ENCODE peak calls at places on chromosome 19, in six cellular contexts. I is SK-N-SH, D is GM12878, H is HepG2, F is K562, T is H1. W is an unnamed sample.

GRCh38 chr19:5083547-5083965 is 114.6 kb downstream of the KDM4B start:
- DNase-seq in I (no peak), T (no peak), F (no peak), D (no peak), H (no peak), W (no peak)

GRCh38 chr19:50252111-50252886 is 48.9 kb downstream of the MYH14 start:
- DNase-seq in I (peak; percentile 65), H (no peak), D (no peak), F (peak; percentile 48), T (no peak), W (no peak)

GRCh38 chr19:16325671-16326400 is 1.2 kb downstream of the KLF2 start:
- DNase-seq in F (no peak), H (no peak), I (peak; percentile 52), T (no peak), D (no peak), W (no peak)

GRCh38 chr19:11767633-11768133 is 883 bp downstream of the ZNF441 start:
- DNase-seq in H (peak; percentile 72), I (peak; percentile 57), D (peak; percentile 31), T (no peak), F (peak; percentile 34), W (peak; percentile 22)

GRCh38 chr19:45275370-45275971 is 24.4 kb downstream of the MARK4 start:
- DNase-seq in H (no peak), I (peak; percentile 85), F (no peak), T (no peak), D (no peak), W (no peak)

GRCh38 chr19:5206751-5207075 is 133.9 kb downstream of the PTPRS start:
- DNase-seq in D (no peak), H (no peak), I (no peak), F (no peak), T (no peak), W (no peak)

GRCh38 chr19:4575978-4576933 is 16.8 kb upstream of the SEMA6B start:
- DNase-seq in H (peak; percentile 61), D (no peak), I (peak; percentile 85), F (peak; percentile 81), T (no peak), W (peak; percentile 62)

GRCh38 chr19:44553478-44554171 is 24.1 kb upstream of the CEACAM20 start:
- DNase-seq in D (no peak), F (peak; percentile 80), T (no peak), I (no peak), H (no peak), W (no peak)

GRCh38 chr19:34989248-34989797 is 10.8 kb upstream of the GRAMD1A start:
- DNase-seq in I (no peak), T (no peak), F (no peak), D (no peak), H (no peak), W (no peak)

GRCh38 chr19:45506246-45506990 is 861 bp upstream of the VASP start:
- DNase-seq in D (peak; percentile 64), T (no peak), I (peak; percentile 94), F (peak; percentile 93), H (peak; percentile 85), W (peak; percentile 95)

GRCh38 chr19:6220385-6221191 is 59.2 kb downstream of the MLLT1 start:
- DNase-seq in H (no peak), T (no peak), D (no peak), I (no peak), F (no peak), W (no peak)

GRCh38 chr19:11737964-11738745 is 591 bp downstream of the ZNF823 start:
- DNase-seq in D (no peak), I (peak; percentile 71), F (peak; percentile 39), T (no peak), H (peak; percentile 67), W (no peak)

GRCh38 chr19:31560021-31560770 is 211.0 kb upstream of the TSHZ3 start:
- DNase-seq in F (no peak), H (no peak), T (no peak), I (no peak), D (no peak), W (no peak)

GRCh38 chr19:41844601-41845000 is at the start of gene LYPD4:
- DNase-seq in T (no peak), I (peak; percentile 53), D (no peak), F (peak; percentile 55), H (no peak), W (no peak)

GRCh38 chr19:18293642-18294466 is 12.4 kb upstream of the JUND start:
- DNase-seq in T (no peak), F (no peak), H (no peak), D (no peak), I (no peak), W (no peak)

GRCh38 chr19:12685831-12686230 is 2.0 kb upstream of the GNG14 start:
- DNase-seq in I (no peak), F (no peak), H (no peak), D (no peak), T (no peak), W (no peak)

GRCh38 chr19:18438331-18439024 is 545 bp upstream of the ISYNA1 start:
- DNase-seq in I (no peak), T (no peak), H (peak; percentile 63), D (no peak), F (peak; percentile 84), W (no peak)

GRCh38 chr19:8638078-8638619 is 7.7 kb downstream of the NFILZ start:
- DNase-seq in T (no peak), D (no peak), H (peak; percentile 71), F (no peak), I (no peak), W (peak; percentile 93)

GRCh38 chr19:7410946-7411345 is 62.2 kb downstream of the ARHGEF18 start:
- DNase-seq in D (no peak), H (no peak), T (no peak), I (no peak), F (no peak), W (no peak)

GRCh38 chr19:48633148-48634035 is 3.8 kb downstream of the DBP start:
- DNase-seq in T (no peak), F (peak; percentile 49), H (no peak), D (no peak), I (no peak), W (no peak)

GRCh38 chr19:16076958-16077611 is 790 bp downstream of the TPM4 start:
- DNase-seq in T (no peak), H (no peak), F (peak; percentile 33), I (peak; percentile 70), D (no peak), W (no peak)

GRCh38 chr19:14072535-14073231 is at the start of gene MISP3:
- DNase-seq in T (no peak), F (no peak), H (no peak), I (peak; percentile 46), D (no peak), W (no peak)

GRCh38 chr19:48123907-48124675 is 13.5 kb upstream of the PLA2G4C start:
- DNase-seq in D (no peak), H (peak; percentile 39), T (no peak), F (no peak), I (no peak), W (no peak)

GRCh38 chr19:40549007-40549708 is 27.5 kb upstream of the SHKBP1 start:
- DNase-seq in D (no peak), H (peak; percentile 49), I (peak; percentile 95), F (peak; percentile 84), T (peak; percentile 73), W (peak; percentile 21)

GRCh38 chr19:32719611-32720059 is at the start of gene TDRD12:
- DNase-seq in I (peak; percentile 42), T (peak; percentile 15), D (no peak), F (no peak), H (no peak), W (no peak)

GRCh38 chr19:13176345-13176744 is 26.1 kb downstream of the IER2 start:
- DNase-seq in F (no peak), I (no peak), H (no peak), T (no peak), D (no peak), W (no peak)

GRCh38 chr19:52007436-52007804 is 591 bp downstream of the ZNF615 start:
- DNase-seq in F (no peak), I (peak; percentile 38), T (no peak), D (no peak), H (no peak), W (no peak)

GRCh38 chr19:38638461-38638860 is 9.0 kb upstream of the ACTN4 start:
- DNase-seq in D (no peak), F (no peak), H (no peak), I (no peak), T (no peak), W (no peak)
- TF ChIP-seq GABPA in D (no peak), F (no peak), H (no peak), I (no peak), T (no peak), W (no peak)

GRCh38 chr19:47100290-47100689 is 13.3 kb downstream of the ZC3H4 start:
- DNase-seq in F (no peak), H (no peak), I (no peak), D (no peak), T (no peak), W (no peak)
- TF ChIP-seq GABPA in F (no peak), H (no peak), I (no peak), D (no peak), T (no peak), W (no peak)

GRCh38 chr19:729564-730381 is 21.0 kb downstream of the PALM start:
- DNase-seq in D (no peak), T (no peak), H (no peak), I (no peak), F (no peak), W (no peak)

GRCh38 chr19:732325-733069 is 18.4 kb upstream of the MISP start:
- DNase-seq in F (no peak), I (no peak), T (no peak), D (no peak), H (no peak), W (no peak)

GRCh38 chr19:731000-731399 is 19.9 kb upstream of the MISP start:
- DNase-seq in D (no peak), F (no peak), T (no peak), H (no peak), I (no peak), W (no peak)

GRCh38 chr19:728011-728410 is 19.3 kb downstream of the PALM start:
- DNase-seq in D (no peak), F (no peak), T (no peak), H (no peak), I (no peak), W (no peak)

GRCh38 chr19:730382-730668 is 20.6 kb upstream of the MISP start:
- DNase-seq in H (no peak), D (no peak), I (no peak), F (no peak), T (no peak), W (no peak)
- TF ChIP-seq GABPA in H (no peak), D (no peak), I (no peak), F (no peak), T (no peak), W (no peak)

DNA sequence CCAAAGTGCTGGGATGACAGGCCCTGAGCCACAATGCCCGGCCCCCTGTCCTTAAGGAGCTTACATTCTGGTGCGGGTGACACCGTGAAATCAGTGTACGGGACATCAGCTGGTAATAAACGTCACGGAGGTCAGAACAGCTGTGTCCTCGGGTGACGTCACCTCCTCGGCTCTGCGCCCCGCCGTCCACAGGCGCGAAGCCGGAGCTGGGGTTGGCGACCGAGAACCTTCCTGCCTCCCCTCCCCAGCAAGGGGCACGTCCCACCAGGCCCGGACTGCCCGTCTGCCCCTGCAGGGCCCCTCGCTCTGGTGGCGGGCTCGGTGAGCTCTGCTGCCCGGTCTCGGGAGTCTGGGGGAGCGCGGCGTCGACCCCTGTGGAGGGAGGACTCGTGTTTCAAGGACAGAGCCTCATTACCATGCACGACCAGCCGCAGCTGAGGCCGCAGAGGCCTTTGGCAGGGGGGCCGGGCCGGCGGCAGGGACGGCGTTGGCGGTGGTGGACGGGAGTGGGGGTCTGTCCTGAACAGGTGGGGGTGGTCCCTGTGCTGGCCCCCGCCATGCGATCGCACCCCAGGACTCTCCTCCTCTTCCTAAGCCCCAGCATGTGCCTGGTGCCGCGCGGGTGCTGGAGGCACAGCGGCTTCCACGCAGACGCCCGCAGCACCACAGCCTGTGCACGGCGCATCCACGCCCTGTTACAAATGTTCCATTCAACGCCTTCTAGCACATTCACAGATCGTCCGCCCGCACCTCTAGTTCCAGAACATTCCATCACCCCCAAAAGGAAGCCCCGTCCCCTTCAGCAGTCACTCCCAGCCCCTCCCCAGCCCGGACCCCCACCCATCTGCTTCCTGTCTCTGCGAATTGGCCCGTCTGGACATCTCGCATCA is 5.4 kb downstream of the LINGO3 start:
- DNase-seq in H (no peak), D (no peak), T (no peak), F (peak; percentile 42), I (no peak), W (no peak)
- TF ChIP-seq GABPA in H (no peak), D (no peak), T (no peak), F (no peak), I (no peak), W (no peak)